ENCODE peak calls at places on chromosomes 12 and 14, in six cellular contexts. C is effector CD4-positive, alpha-beta T cell; K is stimulated activated naive CD4-positive, alpha-beta T cell; B is brain pericyte; U is NCI-H1048; M is HEK293T. N is an unnamed sample.

GRCh38 chr12:116525418-116526001 is 33.7 kb upstream of the MAP1LC3B2 start:
- DNase-seq in M (no peak), B (no peak), K (no peak), C (no peak), U (no peak), N (no peak)

GRCh38 chr12:25997401-25997973 is 39.0 kb downstream of the RASSF8 start:
- DNase-seq in U (no peak), M (no peak), K (no peak), B (no peak), C (no peak), N (no peak)

GRCh38 chr14:53495846-53496343 is 342.8 kb upstream of the DDHD1 start:
- DNase-seq in M (no peak), C (no peak), U (no peak), B (no peak), K (no peak), N (no peak)

GRCh38 chr12:40039598-40039997 is 66.3 kb downstream of the SLC2A13 start:
- DNase-seq in B (no peak), C (no peak), U (no peak), K (no peak), M (no peak), N (no peak)

GRCh38 chr12:46371718-46372130 is 849 bp downstream of the SLC38A2 start:
- DNase-seq in K (no peak), C (peak; percentile 47), U (no peak), M (peak; percentile 42), B (no peak), N (no peak)

GRCh38 chr12:58310368-58310767 is 369.0 kb downstream of the ATP23 start:
- DNase-seq in M (no peak), U (no peak), B (peak; percentile 26), K (no peak), C (no peak), N (no peak)

GRCh38 chr12:89418228-89418910 is 66.1 kb upstream of the DUSP6 start:
- DNase-seq in M (no peak), C (no peak), U (no peak), K (no peak), B (no peak), N (no peak)

GRCh38 chr14:54038724-54039123 is 82.1 kb upstream of the BMP4 start:
- DNase-seq in K (no peak), U (no peak), C (no peak), M (no peak), B (no peak), N (no peak)

GRCh38 chr14:87896393-87897380 is 96.3 kb downstream of the GALC start:
- DNase-seq in C (no peak), M (peak; percentile 36), K (no peak), U (no peak), B (no peak), N (no peak)

GRCh38 chr14:62031504-62031903 is 269.3 kb downstream of the SNAPC1 start:
- DNase-seq in M (no peak), U (no peak), B (no peak), K (no peak), C (no peak), N (no peak)

GRCh38 chr14:69133206-69134125 is 19.5 kb downstream of the DCAF5 start:
- DNase-seq in U (no peak), C (no peak), M (peak; percentile 19), K (no peak), B (no peak), N (no peak)

GRCh38 chr14:21090194-21090939 is 8.1 kb downstream of the ZNF219 start:
- DNase-seq in U (no peak), K (no peak), C (no peak), B (no peak), M (no peak), N (no peak)

GRCh38 chr14:89907655-89908054 is 46.9 kb downstream of the EFCAB11 start:
- DNase-seq in B (no peak), K (no peak), M (no peak), U (no peak), C (no peak), N (no peak)

GRCh38 chr14:32785585-32785984 is 153.1 kb upstream of the NPAS3 start:
- DNase-seq in M (no peak), U (no peak), B (no peak), K (no peak), C (no peak), N (no peak)

GRCh38 chr12:81329088-81329487 is 251.2 kb downstream of the ACSS3 start:
- DNase-seq in B (no peak), C (no peak), U (no peak), M (peak; percentile 30), K (no peak), N (no peak)

GRCh38 chr12:102634216-102634615 is 153.9 kb upstream of the IGF1 start:
- DNase-seq in C (no peak), M (no peak), K (no peak), B (no peak), U (no peak), N (no peak)

GRCh38 chr14:98602983-98603382 is 669.0 kb downstream of the BCL11B start:
- DNase-seq in M (no peak), C (no peak), U (no peak), B (no peak), K (no peak), N (no peak)

GRCh38 chr12:100716949-100717732 is 77.4 kb upstream of the ANO4 start:
- DNase-seq in U (no peak), M (peak; percentile 76), K (no peak), B (no peak), C (no peak), N (no peak)

GRCh38 chr12:3341594-3341993 is 149.4 kb upstream of the PRMT8 start:
- DNase-seq in U (no peak), B (no peak), M (no peak), C (no peak), K (no peak), N (no peak)

GRCh38 chr12:46365951-46366379 is 6.6 kb downstream of the SLC38A2 start:
- DNase-seq in B (no peak), M (no peak), U (no peak), K (no peak), C (no peak), N (no peak)

GRCh38 chr14:81348086-81348485 is 52.0 kb downstream of the STON2 start:
- DNase-seq in K (no peak), U (no peak), C (no peak), B (no peak), M (no peak), N (no peak)

GRCh38 chr12:6437586-6437985 is 7.2 kb upstream of the CD27 start:
- DNase-seq in U (no peak), M (no peak), B (no peak), K (no peak), C (no peak), N (no peak)

GRCh38 chr12:72295101-72295500 is 22.9 kb downstream of the TRHDE start:
- DNase-seq in B (no peak), U (no peak), C (no peak), M (no peak), K (no peak), N (no peak)

N was measured in naive thymus-derived CD8-positive, alpha-beta T cell.